ENCODE peak calls at places on chromosomes 13 and 19, in five cellular contexts. C, M, K, J and B are unnamed samples. For H3K4me1 and H3K9me3, the result is how much of the 10 kb centered on the place peaks cover.

GRCh38 chr19:18397242-18398202 is at the start of gene LRRC25:
- DNase-seq in C (no peak), M (no peak), K (peak), J (peak), B (no peak)

GRCh38 chr19:10690351-10690781 is 10.9 kb upstream of the QTRT1 start:
- DNase-seq in C (peak), M (no peak), K (no peak), J (peak), B (no peak)

GRCh38 chr13:91346848-91347211 is 657 bp upstream of the MIR17HG start:
- DNase-seq in C (peak), M (no peak), K (no peak), J (no peak), B (no peak)

GRCh38 chr13:103521532-103521931 is 455.3 kb upstream of the SLC10A2 start:
- DNase-seq in C (no peak), M (no peak), K (no peak), J (no peak), B (no peak)

GRCh38 chr13:26482451-26483197 is 74.9 kb upstream of the WASF3 start:
- DNase-seq in C (peak), M (peak), K (no peak), J (no peak), B (peak)

GRCh38 chr19:33823341-33823740 is 26.7 kb downstream of the KCTD15 start:
- DNase-seq in C (no peak), M (no peak), K (peak), J (no peak), B (no peak)

GRCh38 chr13:113047587-113047986 is 58.0 kb upstream of the F7 start:
- DNase-seq in C (no peak), M (no peak), K (peak), J (no peak), B (no peak)

GRCh38 chr13:100454876-100455275 is 133.7 kb downstream of the GGACT start:
- DNase-seq in C (peak), M (no peak), K (no peak), J (no peak), B (no peak)

GRCh38 chr19:40150170-40150569 is 41.1 kb upstream of the MAP3K10 start:
- DNase-seq in C (no peak), M (no peak), K (no peak), J (no peak), B (no peak)

GRCh38 chr13:113046066-113046882 is 59.3 kb upstream of the F7 start:
- DNase-seq in C (no peak), M (no peak), K (peak), J (no peak), B (no peak)

GRCh38 chr13:24243311-24243710 is 66.1 kb upstream of the C1QTNF9 start:
- DNase-seq in C (no peak), M (no peak), K (no peak), J (no peak), B (no peak)

GRCh38 chr13:21986602-21987001 is 315.7 kb downstream of the FGF9 start:
- DNase-seq in C (no peak), M (no peak), K (peak), J (peak), B (no peak)

GRCh38 chr19:13881692-13882418 is 4.9 kb downstream of the NANOS3 start:
- DNase-seq in C (no peak), M (no peak), K (no peak), J (peak), B (no peak)

GRCh38 chr13:95644611-95645052 is at the start of gene DZIP1:
- DNase-seq in C (peak), M (peak), K (peak), J (peak), B (peak)

GRCh38 chr13:24011266-24011665 is 114.0 kb upstream of the C1QTNF9B start:
- DNase-seq in C (no peak), M (no peak), K (no peak), J (no peak), B (no peak)

GRCh38 chr19:28028881-28029280 is 1184.1 kb downstream of the UQCRFS1 start:
- DNase-seq in C (no peak), M (no peak), K (no peak), J (no peak), B (no peak)

GRCh38 chr19:52673014-52673413 is 34.9 kb upstream of the ZNF83 start:
- DNase-seq in C (no peak), M (no peak), K (no peak), J (no peak), B (no peak)

GRCh38 chr19:28829762-28830161 is 383.2 kb downstream of the UQCRFS1 start:
- DNase-seq in C (no peak), M (no peak), K (no peak), J (no peak), B (no peak)

GRCh38 chr13:94210826-94211225 is 268.7 kb downstream of the DCT start:
- DNase-seq in C (no peak), M (no peak), K (no peak), J (no peak), B (no peak)

DNA sequence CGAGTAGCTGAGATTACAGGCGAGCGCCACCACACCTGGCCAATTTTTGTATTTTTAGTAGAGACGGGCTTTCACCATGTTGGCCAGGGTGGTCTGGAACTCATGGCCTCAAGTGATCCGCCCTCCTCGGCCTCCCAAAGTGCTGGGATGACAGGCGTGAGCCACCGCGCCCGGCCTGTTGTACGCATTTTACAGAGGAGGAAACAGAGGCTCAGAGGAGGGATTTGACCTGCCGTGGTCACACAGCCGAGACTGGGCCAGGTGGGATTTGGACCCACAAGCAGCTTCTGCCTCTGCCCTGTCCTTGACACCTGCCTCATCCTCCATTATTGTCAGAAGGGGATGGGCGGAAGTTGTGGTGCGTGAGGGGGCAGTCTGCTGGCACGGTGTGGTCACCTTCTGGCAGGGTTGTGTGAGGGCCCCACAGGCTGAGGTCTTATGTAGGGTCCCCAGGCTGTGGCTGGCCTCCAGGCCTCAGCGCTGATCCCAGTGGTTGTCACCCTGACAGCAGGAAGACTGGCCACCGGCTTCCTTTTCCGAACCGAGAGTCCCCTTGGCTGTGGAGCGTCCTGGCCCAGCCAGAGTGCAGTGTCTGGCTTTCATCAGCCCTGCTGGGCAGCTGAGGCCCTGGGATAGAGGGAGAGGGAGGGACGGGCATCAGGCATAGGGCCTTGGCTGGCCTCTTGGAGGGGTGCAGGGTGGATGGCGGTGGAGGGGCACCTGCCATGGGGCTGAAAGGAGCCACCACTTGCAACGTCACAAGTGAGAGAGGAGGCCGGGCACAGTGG is 20.3 kb downstream of the NFIC start:
- DNase-seq in C (no peak), M (no peak), K (peak), J (no peak), B (no peak)
- H3K4me1 ChIP-seq in C (under half), M (under half), K (half or more), J (half or more), B (under half)

DNA sequence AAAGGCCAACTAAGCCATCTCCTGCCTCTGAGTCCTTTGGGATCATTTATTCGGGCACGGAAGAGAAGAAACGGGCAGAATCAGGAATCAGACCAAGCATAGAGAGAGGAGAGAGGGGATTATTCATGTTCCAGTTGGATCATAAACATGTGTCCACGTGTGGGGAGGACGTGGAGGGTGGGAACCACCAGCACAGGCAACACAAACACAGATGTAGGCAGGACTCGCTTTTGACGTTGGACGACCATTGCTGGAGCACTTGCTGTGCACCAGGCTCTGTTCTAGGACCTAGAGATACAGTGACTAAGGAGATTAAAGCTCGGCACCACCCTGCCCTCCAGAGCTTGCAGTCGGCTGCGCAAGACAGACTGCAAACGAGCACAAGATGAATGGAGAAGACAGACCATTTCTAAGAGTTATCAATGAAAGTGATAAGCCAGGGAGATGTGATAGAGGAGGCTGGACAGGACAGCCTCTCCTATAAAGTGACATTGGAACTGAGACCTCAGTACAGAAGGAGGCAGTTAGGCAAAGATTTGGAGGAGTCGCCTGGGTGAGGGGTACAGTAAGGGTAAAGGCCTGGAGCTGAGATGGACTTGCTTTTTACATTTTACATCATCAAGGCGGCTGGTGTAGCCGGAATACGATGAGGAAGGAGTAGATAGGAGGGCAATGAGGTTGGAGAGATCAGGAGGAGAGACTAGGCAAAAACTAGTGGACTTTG is 716 bp downstream of the SH2D3A start:
- DNase-seq in C (no peak), M (no peak), K (no peak), J (no peak), B (no peak)
- H3K4me3 ChIP-seq in C (peak), M (peak), K (peak), J (no peak), B (peak)

DNA sequence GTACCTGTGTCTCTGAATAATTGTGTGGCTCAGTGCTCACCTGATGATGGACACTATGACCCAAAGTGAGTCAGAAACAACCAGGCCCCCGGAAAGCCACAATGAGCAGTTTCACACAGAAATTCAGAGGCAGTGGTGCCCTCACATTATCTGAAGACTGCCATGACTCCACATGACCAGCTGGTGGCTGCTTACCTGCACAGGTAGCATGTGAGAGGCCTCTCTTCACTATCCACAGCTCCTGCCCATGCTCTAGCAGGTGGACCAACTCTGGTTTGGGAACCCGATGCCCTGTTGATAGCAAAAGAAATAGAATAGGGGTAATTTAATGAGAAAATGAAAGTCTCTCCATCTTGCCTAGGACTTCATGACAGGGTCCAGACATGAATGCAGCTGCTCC is 7.2 kb downstream of the ZNF550 start:
- DNase-seq in C (no peak), M (no peak), K (no peak), J (no peak), B (no peak)
- H3K9me3 ChIP-seq in C (under half), M (under half), K (half or more), J (under half), B (under half)

GRCh38 chr19:45547211-45547770 is 37.3 kb downstream of the OPA3 start:
- DNase-seq in C (no peak), M (no peak), K (no peak), J (no peak), B (no peak)

GRCh38 chr19:45542234-45542668 is 35.0 kb downstream of the VASP start:
- DNase-seq in C (peak), M (no peak), K (no peak), J (no peak), B (no peak)

GRCh38 chr19:45553464-45553863 is 31.1 kb downstream of the OPA3 start:
- DNase-seq in C (no peak), M (no peak), K (no peak), J (no peak), B (no peak)

DNA sequence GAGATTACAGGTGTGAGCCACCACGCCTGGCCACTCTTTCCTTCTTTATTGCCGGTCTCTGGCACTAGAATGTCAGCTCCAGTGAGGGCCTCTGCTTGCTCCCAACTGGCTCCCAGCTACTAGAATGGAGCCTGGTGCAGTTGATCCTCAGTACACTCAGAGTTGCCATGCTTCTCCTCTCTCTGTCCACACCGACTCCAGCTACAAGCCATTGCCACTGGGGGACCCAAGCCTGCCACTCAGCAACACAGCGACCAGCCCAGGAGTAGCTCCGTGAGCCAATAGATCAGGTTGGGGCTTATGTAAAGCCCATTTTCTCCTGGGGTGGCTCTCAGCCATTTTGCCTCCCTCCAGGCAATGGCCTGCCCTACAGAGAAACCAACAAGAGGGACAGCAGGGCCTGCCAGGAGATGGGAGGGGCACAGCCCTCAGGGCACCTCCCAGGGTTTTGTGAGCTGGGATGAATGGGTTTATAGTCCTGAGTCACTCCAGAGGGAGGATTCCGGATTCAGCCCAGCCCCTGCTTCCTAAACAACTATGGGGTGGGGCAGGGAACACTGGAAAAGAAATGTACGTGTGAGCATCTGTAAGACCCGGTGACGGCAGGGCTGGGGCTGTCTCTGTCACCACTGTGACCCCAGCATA is 36.5 kb downstream of the OPA3 start:
- DNase-seq in C (peak), M (peak), K (no peak), J (no peak), B (no peak)
- H3K4me1 ChIP-seq in C (under half), M (under half), K (under half), J (under half), B (under half)

GRCh38 chr13:40982772-40983171 is 36.3 kb downstream of the ELF1 start:
- DNase-seq in C (peak), M (no peak), K (no peak), J (no peak), B (no peak)

GRCh38 chr13:40984670-40985366 is 34.3 kb downstream of the ELF1 start:
- DNase-seq in C (peak), M (no peak), K (no peak), J (no peak), B (no peak)

GRCh38 chr13:40985596-40986327 is 33.4 kb downstream of the ELF1 start:
- DNase-seq in C (no peak), M (no peak), K (no peak), J (no peak), B (no peak)

GRCh38 chr13:40983269-40983668 is 35.8 kb downstream of the ELF1 start:
- DNase-seq in C (no peak), M (no peak), K (no peak), J (no peak), B (no peak)

DNA sequence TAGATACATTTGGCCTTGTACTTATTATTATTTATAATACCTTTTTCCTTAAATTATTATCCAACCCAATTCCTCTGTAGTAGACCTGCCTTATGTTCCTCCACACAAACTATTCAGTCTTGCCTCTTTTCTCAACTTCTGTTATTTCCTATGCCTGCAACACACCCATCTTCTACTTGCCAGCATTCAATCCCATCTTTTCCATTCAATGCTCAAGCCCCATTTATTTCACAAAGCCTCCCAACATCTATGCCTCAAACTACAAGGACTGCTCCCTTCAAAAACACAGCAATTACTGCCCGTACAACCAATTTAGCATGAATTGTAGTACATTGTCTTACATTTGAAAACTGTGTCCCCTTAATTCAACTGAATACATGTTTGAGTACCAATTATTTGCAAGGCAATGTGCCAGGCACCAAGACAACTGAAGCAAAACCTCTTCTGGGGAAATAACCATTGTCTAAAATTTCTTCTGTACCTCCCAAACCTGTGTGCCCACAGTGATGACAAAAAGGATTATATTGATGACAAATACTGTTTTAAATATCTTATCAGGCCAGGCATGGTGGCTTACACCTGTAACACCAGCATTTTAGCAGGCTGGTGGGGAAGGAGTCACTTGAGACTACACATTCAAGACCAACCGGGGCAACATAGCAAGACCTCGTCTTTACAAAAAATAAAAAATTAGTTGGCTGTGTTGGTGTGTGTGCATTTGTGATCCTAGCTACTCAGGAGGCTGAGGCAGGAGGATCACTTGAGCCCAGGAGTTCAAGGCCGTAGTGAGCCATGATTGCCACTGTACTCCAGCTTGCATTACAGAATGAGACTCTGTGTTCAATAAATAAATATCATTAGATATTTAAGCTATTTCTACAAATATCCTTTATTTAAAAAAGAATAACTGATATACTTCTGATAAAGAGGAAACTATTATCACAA is 35.1 kb downstream of the ELF1 start:
- DNase-seq in C (no peak), M (no peak), K (no peak), J (no peak), B (no peak)
- H3K4me3 ChIP-seq in C (no peak), M (no peak), K (peak), J (no peak), B (no peak)

GRCh38 chr19:54607782-54608150 is 14.3 kb downstream of the LILRA1 start:
- DNase-seq in C (no peak), M (no peak), K (no peak), J (no peak), B (no peak)

GRCh38 chr19:54608792-54609191 is 15.4 kb downstream of the LILRA1 start:
- DNase-seq in C (no peak), M (no peak), K (no peak), J (no peak), B (no peak)

GRCh38 chr19:54606891-54607781 is 13.7 kb downstream of the LILRA1 start:
- DNase-seq in C (no peak), M (no peak), K (no peak), J (no peak), B (no peak)

GRCh38 chr19:54608205-54608604 is 14.8 kb downstream of the LILRA1 start:
- DNase-seq in C (no peak), M (no peak), K (no peak), J (no peak), B (no peak)

DNA sequence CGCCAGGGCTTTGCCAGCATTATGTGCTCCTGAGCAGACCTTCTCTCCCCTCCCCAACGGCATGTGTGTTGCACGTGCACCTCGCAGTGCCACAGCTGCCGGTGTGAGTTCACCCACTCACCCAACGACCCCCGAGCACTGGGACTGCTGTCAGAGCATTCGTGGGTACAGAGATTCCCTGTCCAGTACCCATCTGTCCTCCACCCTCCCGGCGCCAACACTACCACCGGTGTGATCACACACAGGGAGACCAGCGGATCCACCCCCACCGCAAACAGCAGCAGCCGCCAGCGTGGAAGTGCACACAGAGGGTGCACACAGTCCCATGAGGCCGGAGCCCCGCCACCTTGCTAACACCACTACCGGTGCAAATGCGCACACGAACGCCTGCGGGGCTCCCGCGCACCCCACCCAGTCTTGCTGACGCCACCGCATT is 15.9 kb downstream of the LILRA1 start:
- DNase-seq in C (no peak), M (no peak), K (no peak), J (no peak), B (no peak)
- H3K9me3 ChIP-seq in C (under half), M (under half), K (under half), J (under half), B (under half)

DNA sequence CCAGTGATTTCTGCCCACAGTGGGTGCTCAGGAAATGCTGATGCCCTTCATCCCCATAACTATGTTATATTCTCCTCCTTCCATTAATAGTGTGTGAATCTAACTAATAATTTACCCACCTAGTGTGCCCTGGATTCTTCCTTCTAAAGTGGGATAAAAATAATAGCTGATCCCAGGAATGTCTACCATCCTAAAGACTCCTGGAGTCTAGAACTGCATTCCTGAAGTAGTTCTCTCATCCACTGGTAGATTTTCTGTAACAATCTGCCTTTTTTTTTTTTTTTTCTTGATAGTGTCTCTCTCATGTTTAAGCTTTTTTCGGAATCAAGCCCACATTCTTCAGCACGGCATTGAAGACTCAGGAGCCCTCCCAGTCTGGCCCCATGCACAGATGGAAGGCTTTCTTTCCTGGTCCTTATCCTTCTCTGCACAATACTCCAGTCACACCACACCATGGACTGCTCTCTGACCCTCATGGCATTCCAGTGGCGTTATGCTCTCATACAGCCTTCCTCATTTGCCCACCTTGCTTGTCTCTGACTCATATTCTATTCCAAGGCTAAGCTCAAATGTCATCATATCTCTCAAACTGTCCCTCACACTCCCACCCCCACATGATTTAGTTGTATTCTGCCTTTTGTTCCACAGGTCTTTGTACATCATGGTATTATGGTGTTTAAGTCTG is 68.8 kb upstream of the FRY start:
- DNase-seq in C (no peak), M (no peak), K (no peak), J (no peak), B (no peak)
- H3K4me1 ChIP-seq in C (under half), M (under half), K (under half), J (under half), B (under half)